ENCODE peak calls at places on chromosomes 13 and 19, in four cellular contexts. P is ascending aorta, B is AG09309, G is astrocyte of the spinal cord. T is an unnamed sample.

GRCh38 chr19:43768273-43769050 is 12.3 kb downstream of the KCNN4 start:
- DNase-seq in P (no peak), B (no peak), G (no peak), T (no peak)

GRCh38 chr13:63139277-63139676 is 1723.6 kb upstream of the PCDH20 start:
- DNase-seq in B (no peak), P (no peak), G (no peak), T (no peak)

GRCh38 chr19:37932985-37933953 is 26.3 kb downstream of the SIPA1L3 start:
- DNase-seq in B (no peak), G (peak; percentile 61), P (no peak), T (no peak)

GRCh38 chr19:42455621-42456081 is 12.9 kb upstream of the CXCL17 start:
- DNase-seq in B (no peak), G (no peak), P (no peak), T (no peak)

GRCh38 chr19:6528544-6529121 is 2.2 kb upstream of the TNFSF9 start:
- DNase-seq in G (no peak), B (no peak), P (no peak), T (no peak)

GRCh38 chr19:13169769-13170168 is 19.6 kb downstream of the IER2 start:
- DNase-seq in P (no peak), B (no peak), G (peak; percentile 23), T (no peak)

GRCh38 chr13:37313383-37313782 is 207.9 kb upstream of the CSNK1A1L start:
- DNase-seq in G (peak; percentile 91), P (no peak), B (peak; percentile 55), T (no peak)

GRCh38 chr13:110907951-110908898 is 6.6 kb downstream of the ANKRD10 start:
- DNase-seq in P (no peak), B (no peak), G (no peak), T (peak; percentile 33)

GRCh38 chr13:47119568-47120080 is 222.8 kb upstream of the HTR2A start:
- DNase-seq in B (no peak), G (no peak), P (no peak), T (no peak)

GRCh38 chr19:40286235-40286530 is 1.0 kb upstream of the AKT2 start:
- DNase-seq in B (no peak), G (no peak), P (no peak), T (no peak)

GRCh38 chr19:16325671-16326400 is 1.2 kb downstream of the KLF2 start:
- DNase-seq in P (no peak), G (no peak), B (no peak), T (peak; percentile 65)

GRCh38 chr13:94342436-94343242 is 136.8 kb downstream of the DCT start:
- DNase-seq in B (no peak), P (no peak), G (no peak), T (no peak)

GRCh38 chr13:57631607-57632275 is at the start of gene PCDH17:
- DNase-seq in P (no peak), G (peak; percentile 60), B (no peak), T (peak; percentile 90)

GRCh38 chr19:17107546-17108452 is 32.2 kb downstream of the MYO9B start:
- DNase-seq in P (peak; percentile 94), G (peak; percentile 99), B (peak; percentile 95), T (peak; percentile 86)

GRCh38 chr19:4080473-4080872 is 13.8 kb upstream of the ZBTB7A start:
- DNase-seq in B (no peak), G (no peak), P (no peak), T (no peak)

GRCh38 chr19:4075373-4075772 is 8.7 kb upstream of the ZBTB7A start:
- DNase-seq in G (no peak), P (no peak), B (no peak), T (no peak)

GRCh38 chr19:4081441-4082129 is 14.9 kb upstream of the ZBTB7A start:
- DNase-seq in B (no peak), P (no peak), G (no peak), T (peak; percentile 57)

GRCh38 chr19:4077011-4077382 is 10.3 kb upstream of the ZBTB7A start:
- DNase-seq in G (no peak), P (no peak), B (no peak), T (no peak)

GRCh38 chr19:4077800-4078683 is 11.3 kb upstream of the ZBTB7A start:
- DNase-seq in P (no peak), G (no peak), B (no peak), T (no peak)
- H3K4me3 ChIP-seq in P (peak overlapping the region; percentile 68), G (peak overlapping the region; percentile 43), B (peak overlapping the region; percentile 52), T (peak overlapping the region; percentile 47)

GRCh38 chr13:113732961-113733950 is 25.8 kb upstream of the TMEM255B start:
- DNase-seq in G (no peak), B (no peak), P (no peak), T (no peak)
- H3K4me3 ChIP-seq in G (no peak overlapping the region), B (no peak overlapping the region), P (no peak overlapping the region), T (no peak overlapping the region)

GRCh38 chr13:39886336-39886735 is 230.9 kb downstream of the COG6 start:
- DNase-seq in G (no peak), P (no peak), B (no peak), T (no peak)
- H3K4me3 ChIP-seq in G (no peak overlapping the region), P (no peak overlapping the region), B (no peak overlapping the region), T (no peak overlapping the region)

DNA sequence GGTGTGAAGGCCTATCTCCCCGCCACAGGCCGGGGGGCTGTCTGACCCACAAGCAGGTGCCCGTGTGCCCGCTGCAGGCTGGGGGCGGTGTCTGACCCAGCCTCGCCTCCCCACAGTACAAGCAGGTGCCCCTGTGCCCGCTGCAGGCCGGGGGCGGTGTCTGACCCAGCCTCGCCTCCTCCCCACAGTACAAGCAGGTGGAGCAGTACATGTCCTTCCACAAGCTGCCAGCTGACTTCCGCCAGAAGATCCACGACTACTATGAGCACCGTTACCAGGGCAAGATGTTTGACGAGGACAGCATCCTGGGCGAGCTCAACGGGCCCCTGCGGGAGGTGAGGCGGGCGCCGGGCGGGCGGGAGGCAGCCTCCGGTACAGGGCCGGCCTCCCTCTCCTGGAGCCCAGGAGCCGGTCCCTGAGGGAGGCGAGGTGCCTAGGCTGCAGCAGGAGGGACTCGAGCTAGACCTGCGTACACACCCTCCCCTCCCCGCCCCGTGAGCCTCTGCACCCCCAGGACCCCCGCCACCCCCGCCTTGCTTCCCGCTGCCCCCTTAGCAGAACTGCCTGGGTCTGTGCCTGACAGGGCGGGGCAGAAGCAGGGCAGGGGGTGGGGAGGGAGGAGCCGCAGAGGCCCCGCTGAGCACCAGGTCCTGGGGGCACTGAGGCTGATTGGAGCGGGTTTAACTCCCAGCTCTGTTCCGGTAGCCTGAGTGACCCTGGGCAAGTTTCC is 20.6 kb downstream of the HCN2 start:
- DNase-seq in B (no peak), P (no peak), G (peak; percentile 43), T (peak; percentile 64)
- H3K4me3 ChIP-seq in B (no peak overlapping the region), P (peak overlapping the region; percentile 12), G (no peak overlapping the region), T (peak overlapping the region; percentile 32)